ENCODE peak calls at places on chromosomes 5 and 9, in eight cellular contexts. E, M, V, S, W, Q, K and X are unnamed samples.

GRCh38 chr9:38687389-38687842 is 32.5 kb downstream of the FAM240B start:
- DNase-seq in V (peak), E (peak), W (no peak), S (peak), M (no peak), Q (no peak), K (no peak), X (no peak)

GRCh38 chr5:35009059-35009458 is 38.7 kb downstream of the AGXT2 start:
- DNase-seq in K (no peak), M (no peak), E (no peak), S (no peak), Q (peak), W (no peak), V (no peak), X (peak)

GRCh38 chr5:175750476-175751080 is 92.7 kb downstream of the HRH2 start:
- DNase-seq in K (no peak), W (no peak), V (no peak), E (no peak), Q (no peak), M (no peak), S (no peak), X (peak)

GRCh38 chr5:176474476-176474875 is 26.3 kb downstream of the FAF2 start:
- DNase-seq in S (no peak), M (no peak), V (no peak), E (no peak), Q (peak), K (no peak), W (no peak), X (no peak)

GRCh38 chr9:69895185-69895584 is 74.6 kb downstream of the CFAP95 start:
- DNase-seq in W (no peak), Q (no peak), M (no peak), V (no peak), S (no peak), E (no peak), K (no peak), X (no peak)

GRCh38 chr5:21063146-21063545 is 1075.1 kb upstream of the CDH18 start:
- DNase-seq in M (no peak), V (no peak), E (no peak), S (no peak), K (no peak), Q (no peak), W (no peak), X (no peak)

GRCh38 chr9:13732290-13732689 is 452.8 kb upstream of the MPDZ start:
- DNase-seq in K (no peak), Q (no peak), M (no peak), W (no peak), S (no peak), E (no peak), V (no peak), X (no peak)

GRCh38 chr5:80234311-80234948 is 21.4 kb downstream of the SERINC5 start:
- DNase-seq in K (no peak), V (no peak), W (no peak), E (no peak), Q (no peak), M (no peak), S (no peak), X (no peak)

GRCh38 chr9:134325096-134325812 is 1.0 kb upstream of the RXRA start:
- DNase-seq in K (no peak), E (no peak), S (no peak), Q (peak), M (no peak), V (no peak), W (no peak), X (no peak)

GRCh38 chr9:33048054-33048465 is 23.0 kb downstream of the DNAJA1 start:
- DNase-seq in K (no peak), W (no peak), Q (no peak), V (no peak), S (peak), E (no peak), M (no peak), X (no peak)

GRCh38 chr5:138926688-138927448 is 51.7 kb upstream of the LRRTM2 start:
- DNase-seq in Q (no peak), K (no peak), E (no peak), V (no peak), S (no peak), W (no peak), M (no peak), X (no peak)

GRCh38 chr5:143403607-143404415 is at the start of gene NR3C1:
- DNase-seq in W (peak), Q (peak), M (peak), K (no peak), V (peak), S (peak), E (peak), X (peak)

GRCh38 chr5:53031695-53032096 is 42.5 kb downstream of the ITGA2 start:
- DNase-seq in W (no peak), Q (peak), E (no peak), M (peak), K (no peak), S (no peak), V (no peak), X (peak)

GRCh38 chr5:54362992-54363630 is 52.7 kb upstream of the ARL15 start:
- DNase-seq in K (no peak), S (no peak), W (no peak), E (no peak), V (no peak), Q (peak), M (no peak), X (no peak)

GRCh38 chr5:40355842-40356241 is 323.9 kb upstream of the PTGER4 start:
- DNase-seq in S (no peak), K (no peak), W (no peak), V (no peak), M (no peak), Q (no peak), E (no peak), X (no peak)